ENCODE peak calls at places on chromosomes 16 and 17, in five cellular contexts. One of them, this sample, is unnamed.

GRCh38 chr16:66267287-66268137 is 99.0 kb upstream of the CDH5 start:
- DNase-seq in GM12865: no peak
- DNase-seq in neural crest cell: no peak
- DNase-seq in heart right ventricle: no peak
- DNase-seq in GM13976: no peak
- DNase-seq in this sample: no peak

GRCh38 chr16:89981414-89981813 is 32.9 kb downstream of the DEF8 start:
- DNase-seq in GM12865: peak
- DNase-seq in neural crest cell: no peak
- DNase-seq in heart right ventricle: no peak
- DNase-seq in GM13976: peak
- DNase-seq in this sample: no peak

GRCh38 chr17:80242505-80242904 is 18.1 kb upstream of the RNF213 start:
- DNase-seq in GM12865: no peak
- DNase-seq in neural crest cell: no peak
- DNase-seq in heart right ventricle: no peak
- DNase-seq in GM13976: no peak
- DNase-seq in this sample: no peak

GRCh38 chr16:49500211-49500610 is 126.6 kb downstream of the C16orf78 start:
- DNase-seq in GM12865: no peak
- DNase-seq in neural crest cell: no peak
- DNase-seq in heart right ventricle: no peak
- DNase-seq in GM13976: no peak
- DNase-seq in this sample: no peak

GRCh38 chr17:4712526-4712925 is 2.1 kb downstream of the ARRB2 start:
- DNase-seq in GM12865: no peak
- DNase-seq in neural crest cell: no peak
- DNase-seq in heart right ventricle: no peak
- DNase-seq in GM13976: no peak
- DNase-seq in this sample: no peak

GRCh38 chr16:31094424-31095120 is at the start of gene VKORC1:
- DNase-seq in GM12865: peak
- DNase-seq in neural crest cell: peak
- DNase-seq in heart right ventricle: peak
- DNase-seq in GM13976: peak
- DNase-seq in this sample: peak

GRCh38 chr16:56506941-56507340 is 12.9 kb downstream of the BBS2 start:
- DNase-seq in GM12865: no peak
- DNase-seq in neural crest cell: no peak
- DNase-seq in heart right ventricle: no peak
- DNase-seq in GM13976: no peak
- DNase-seq in this sample: no peak

GRCh38 chr16:48556913-48557351 is 53.0 kb downstream of the N4BP1 start:
- DNase-seq in GM12865: peak
- DNase-seq in neural crest cell: no peak
- DNase-seq in heart right ventricle: no peak
- DNase-seq in GM13976: peak
- DNase-seq in this sample: peak

GRCh38 chr16:78686601-78687000 is 587.1 kb downstream of the WWOX start:
- DNase-seq in GM12865: no peak
- DNase-seq in neural crest cell: no peak
- DNase-seq in heart right ventricle: no peak
- DNase-seq in GM13976: no peak
- DNase-seq in this sample: no peak

GRCh38 chr16:10749680-10750035 is 6.0 kb downstream of the NUBP1 start:
- DNase-seq in GM12865: no peak
- DNase-seq in neural crest cell: no peak
- DNase-seq in heart right ventricle: peak
- DNase-seq in GM13976: no peak
- DNase-seq in this sample: no peak

GRCh38 chr17:71978435-71978834 is 142.4 kb upstream of the SOX9 start:
- DNase-seq in GM12865: no peak
- DNase-seq in neural crest cell: no peak
- DNase-seq in heart right ventricle: no peak
- DNase-seq in GM13976: no peak
- DNase-seq in this sample: no peak

GRCh38 chr17:6069611-6070279 is 434 bp upstream of the WSCD1 start:
- DNase-seq in GM12865: no peak
- DNase-seq in neural crest cell: peak
- DNase-seq in heart right ventricle: no peak
- DNase-seq in GM13976: no peak
- DNase-seq in this sample: no peak

GRCh38 chr16:85086347-85087291 is 25.7 kb downstream of the CIBAR2 start:
- DNase-seq in GM12865: peak
- DNase-seq in neural crest cell: peak
- DNase-seq in heart right ventricle: peak
- DNase-seq in GM13976: peak
- DNase-seq in this sample: peak

GRCh38 chr16:80347900-80348299 is 192.9 kb upstream of the DYNLRB2 start:
- DNase-seq in GM12865: no peak
- DNase-seq in neural crest cell: no peak
- DNase-seq in heart right ventricle: peak
- DNase-seq in GM13976: no peak
- DNase-seq in this sample: no peak

GRCh38 chr17:66843606-66844005 is 8.7 kb downstream of the CACNG5 start:
- DNase-seq in GM12865: no peak
- DNase-seq in neural crest cell: no peak
- DNase-seq in heart right ventricle: no peak
- DNase-seq in GM13976: no peak
- DNase-seq in this sample: no peak

GRCh38 chr16:21301895-21302291 is 23.8 kb upstream of the CRYM start:
- DNase-seq in GM12865: no peak
- DNase-seq in neural crest cell: no peak
- DNase-seq in heart right ventricle: no peak
- DNase-seq in GM13976: no peak
- DNase-seq in this sample: no peak

GRCh38 chr16:53056528-53056881 is 1.7 kb downstream of the CHD9 start:
- DNase-seq in GM12865: no peak
- DNase-seq in neural crest cell: no peak
- DNase-seq in heart right ventricle: no peak
- DNase-seq in GM13976: no peak
- DNase-seq in this sample: no peak

GRCh38 chr17:80959330-80960036 is 32.2 kb upstream of the CHMP6 start:
- DNase-seq in GM12865: no peak
- DNase-seq in neural crest cell: no peak
- DNase-seq in heart right ventricle: peak
- DNase-seq in GM13976: no peak
- DNase-seq in this sample: no peak

GRCh38 chr17:67055811-67056745 is 11.7 kb downstream of the CACNG1 start:
- DNase-seq in GM12865: no peak
- DNase-seq in neural crest cell: no peak
- DNase-seq in heart right ventricle: no peak
- DNase-seq in GM13976: no peak
- DNase-seq in this sample: peak

GRCh38 chr17:50627782-50628601 is 6.7 kb upstream of the ABCC3 start:
- DNase-seq in GM12865: no peak
- DNase-seq in neural crest cell: no peak
- DNase-seq in heart right ventricle: no peak
- DNase-seq in GM13976: no peak
- DNase-seq in this sample: no peak

GRCh38 chr16:79528281-79528680 is 72.3 kb downstream of the MAF start:
- DNase-seq in GM12865: no peak
- DNase-seq in neural crest cell: no peak
- DNase-seq in heart right ventricle: no peak
- DNase-seq in GM13976: no peak
- DNase-seq in this sample: no peak

GRCh38 chr16:8611886-8612595 is 9.5 kb upstream of the METTL22 start:
- DNase-seq in GM12865: no peak
- DNase-seq in neural crest cell: no peak
- DNase-seq in heart right ventricle: no peak
- DNase-seq in GM13976: no peak
- DNase-seq in this sample: no peak

GRCh38 chr17:76337413-76337777 is 16.3 kb downstream of the PRPSAP1 start:
- DNase-seq in GM12865: no peak
- DNase-seq in neural crest cell: no peak
- DNase-seq in heart right ventricle: no peak
- DNase-seq in GM13976: no peak
- DNase-seq in this sample: no peak

GRCh38 chr17:57152916-57153528 is 68.0 kb downstream of the AKAP1 start:
- DNase-seq in GM12865: no peak
- DNase-seq in neural crest cell: no peak
- DNase-seq in heart right ventricle: no peak
- DNase-seq in GM13976: no peak
- DNase-seq in this sample: no peak

GRCh38 chr16:23691483-23692189 is 12.9 kb downstream of the PLK1 start:
- DNase-seq in GM12865: no peak
- DNase-seq in neural crest cell: no peak
- DNase-seq in heart right ventricle: no peak
- DNase-seq in GM13976: no peak
- DNase-seq in this sample: no peak

GRCh38 chr17:59440757-59441458 is 109.5 kb downstream of the YPEL2 start:
- DNase-seq in GM12865: peak
- DNase-seq in neural crest cell: peak
- DNase-seq in heart right ventricle: peak
- DNase-seq in GM13976: peak
- DNase-seq in this sample: peak

GRCh38 chr16:22372882-22373661 is 1.3 kb downstream of the CDR2 start:
- DNase-seq in GM12865: no peak
- DNase-seq in neural crest cell: no peak
- DNase-seq in heart right ventricle: no peak
- DNase-seq in GM13976: no peak
- DNase-seq in this sample: no peak

GRCh38 chr17:74690409-74690825 is 22.3 kb downstream of the CD300LF start:
- DNase-seq in GM12865: peak
- DNase-seq in neural crest cell: no peak
- DNase-seq in heart right ventricle: no peak
- DNase-seq in GM13976: no peak
- DNase-seq in this sample: no peak

GRCh38 chr17:6589266-6589946 is 33.1 kb upstream of the PITPNM3 start:
- DNase-seq in GM12865: no peak
- DNase-seq in neural crest cell: no peak
- DNase-seq in heart right ventricle: no peak
- DNase-seq in GM13976: no peak
- DNase-seq in this sample: no peak

GRCh38 chr16:14509055-14509454 is 121.0 kb downstream of the PARN start:
- DNase-seq in GM12865: no peak
- DNase-seq in neural crest cell: no peak
- DNase-seq in heart right ventricle: no peak
- DNase-seq in GM13976: no peak
- DNase-seq in this sample: no peak

GRCh38 chr16:10514369-10515055 is 65.9 kb downstream of the EMP2 start:
- DNase-seq in GM12865: peak
- DNase-seq in neural crest cell: peak
- DNase-seq in heart right ventricle: peak
- DNase-seq in GM13976: peak
- DNase-seq in this sample: peak

GRCh38 chr16:24635900-24636610 is 93.4 kb upstream of the TNRC6A start:
- DNase-seq in GM12865: no peak
- DNase-seq in neural crest cell: no peak
- DNase-seq in heart right ventricle: peak
- DNase-seq in GM13976: no peak
- DNase-seq in this sample: no peak

GRCh38 chr16:28930203-28930602 is 1.6 kb upstream of the CD19 start:
- DNase-seq in GM12865: no peak
- DNase-seq in neural crest cell: no peak
- DNase-seq in heart right ventricle: no peak
- DNase-seq in GM13976: no peak
- DNase-seq in this sample: no peak

GRCh38 chr16:5604770-5605169 is 507.2 kb upstream of the EEF2KMT start:
- DNase-seq in GM12865: peak
- DNase-seq in neural crest cell: no peak
- DNase-seq in heart right ventricle: no peak
- DNase-seq in GM13976: no peak
- DNase-seq in this sample: no peak
- TF ChIP-seq CTCF in GM12865: no peak
- TF ChIP-seq CTCF in neural crest cell: peak
- TF ChIP-seq CTCF in heart right ventricle: no peak
- TF ChIP-seq CTCF in GM13976: no peak
- TF ChIP-seq CTCF in this sample: no peak

GRCh38 chr17:41864837-41865595 is at the start of gene KLHL11:
- DNase-seq in GM12865: peak
- DNase-seq in neural crest cell: peak
- DNase-seq in heart right ventricle: peak
- DNase-seq in GM13976: peak
- DNase-seq in this sample: peak
- TF ChIP-seq CTCF in GM12865: no peak
- TF ChIP-seq CTCF in neural crest cell: no peak
- TF ChIP-seq CTCF in heart right ventricle: no peak
- TF ChIP-seq CTCF in GM13976: no peak
- TF ChIP-seq CTCF in this sample: no peak

GRCh38 chr16:59849716-59850115 is 1115.6 kb upstream of the GOT2 start:
- DNase-seq in GM12865: no peak
- DNase-seq in neural crest cell: no peak
- DNase-seq in heart right ventricle: no peak
- DNase-seq in GM13976: no peak
- DNase-seq in this sample: no peak
- TF ChIP-seq CTCF in GM12865: no peak
- TF ChIP-seq CTCF in neural crest cell: no peak
- TF ChIP-seq CTCF in heart right ventricle: no peak
- TF ChIP-seq CTCF in GM13976: no peak
- TF ChIP-seq CTCF in this sample: no peak

GRCh38 chr17:44203731-44204452 is 4.2 kb upstream of the ATXN7L3 start:
- DNase-seq in GM12865: peak
- DNase-seq in neural crest cell: peak
- DNase-seq in heart right ventricle: no peak
- DNase-seq in GM13976: peak
- DNase-seq in this sample: peak
- TF ChIP-seq CTCF in GM12865: peak
- TF ChIP-seq CTCF in neural crest cell: peak
- TF ChIP-seq CTCF in heart right ventricle: peak
- TF ChIP-seq CTCF in GM13976: peak
- TF ChIP-seq CTCF in this sample: peak

This sample was measured in GM13977.